ENCODE peak calls at places on chromosomes 6 and 20, in four cellular contexts. One of them, this sample, is unnamed.

GRCh38 chr20:12788936-12789335 is 219.8 kb upstream of the SPTLC3 start:
- DNase-seq in NCI-H1694: no peak
- DNase-seq in LoVo: no peak
- DNase-seq in HuH-7: no peak
- DNase-seq in this sample: no peak

GRCh38 chr6:45983041-45983440 is 32.6 kb downstream of the CLIC5 start:
- DNase-seq in NCI-H1694: no peak
- DNase-seq in LoVo: no peak
- DNase-seq in HuH-7: no peak
- DNase-seq in this sample: no peak

GRCh38 chr6:143698759-143699750 is 21.3 kb downstream of the PHACTR2 start:
- DNase-seq in NCI-H1694: no peak
- DNase-seq in LoVo: no peak
- DNase-seq in HuH-7: no peak
- DNase-seq in this sample: no peak

GRCh38 chr6:141464490-141464889 is 668.2 kb upstream of the GJE1 start:
- DNase-seq in NCI-H1694: peak
- DNase-seq in LoVo: no peak
- DNase-seq in HuH-7: no peak
- DNase-seq in this sample: peak

GRCh38 chr20:63124782-63125580 is 91.0 kb downstream of the YTHDF1 start:
- DNase-seq in NCI-H1694: no peak
- DNase-seq in LoVo: no peak
- DNase-seq in HuH-7: no peak
- DNase-seq in this sample: no peak

GRCh38 chr6:139152088-139152891 is 17.4 kb downstream of the HECA start:
- DNase-seq in NCI-H1694: no peak
- DNase-seq in LoVo: no peak
- DNase-seq in HuH-7: no peak
- DNase-seq in this sample: no peak

GRCh38 chr20:41457173-41457857 is 90.7 kb upstream of the EMILIN3 start:
- DNase-seq in NCI-H1694: no peak
- DNase-seq in LoVo: no peak
- DNase-seq in HuH-7: no peak
- DNase-seq in this sample: no peak

GRCh38 chr6:26388441-26388840 is 5.5 kb downstream of the BTN2A2 start:
- DNase-seq in NCI-H1694: no peak
- DNase-seq in LoVo: no peak
- DNase-seq in HuH-7: no peak
- DNase-seq in this sample: no peak

GRCh38 chr20:18477821-18478220 is 10.6 kb downstream of the POLR3F start:
- DNase-seq in NCI-H1694: no peak
- DNase-seq in LoVo: no peak
- DNase-seq in HuH-7: no peak
- DNase-seq in this sample: no peak

GRCh38 chr6:43733471-43734293 is 36.3 kb upstream of the VEGFA start:
- DNase-seq in NCI-H1694: no peak
- DNase-seq in LoVo: no peak
- DNase-seq in HuH-7: no peak
- DNase-seq in this sample: no peak

GRCh38 chr6:130928158-130928917 is 101.1 kb downstream of the SMLR1 start:
- DNase-seq in NCI-H1694: no peak
- DNase-seq in LoVo: no peak
- DNase-seq in HuH-7: no peak
- DNase-seq in this sample: no peak

GRCh38 chr20:51121901-51122412 is 99.0 kb upstream of the KCNG1 start:
- DNase-seq in NCI-H1694: no peak
- DNase-seq in LoVo: no peak
- DNase-seq in HuH-7: no peak
- DNase-seq in this sample: no peak

GRCh38 chr6:21511891-21512550 is 81.5 kb upstream of the SOX4 start:
- DNase-seq in NCI-H1694: no peak
- DNase-seq in LoVo: no peak
- DNase-seq in HuH-7: no peak
- DNase-seq in this sample: no peak

GRCh38 chr20:16942702-16943101 is 194.5 kb downstream of the OTOR start:
- DNase-seq in NCI-H1694: no peak
- DNase-seq in LoVo: no peak
- DNase-seq in HuH-7: peak
- DNase-seq in this sample: no peak

GRCh38 chr20:45343445-45343866 is 4.8 kb downstream of the SDC4 start:
- DNase-seq in NCI-H1694: no peak
- DNase-seq in LoVo: no peak
- DNase-seq in HuH-7: peak
- DNase-seq in this sample: peak

GRCh38 chr6:159898519-159898918 is 7.7 kb downstream of the MAS1 start:
- DNase-seq in NCI-H1694: no peak
- DNase-seq in LoVo: no peak
- DNase-seq in HuH-7: no peak
- DNase-seq in this sample: no peak

GRCh38 chr6:30752164-30752927 is 8.0 kb upstream of the IER3 start:
- DNase-seq in NCI-H1694: no peak
- DNase-seq in LoVo: peak
- DNase-seq in HuH-7: no peak
- DNase-seq in this sample: no peak

GRCh38 chr6:139187489-139187888 is 52.6 kb downstream of the HECA start:
- DNase-seq in NCI-H1694: peak
- DNase-seq in LoVo: no peak
- DNase-seq in HuH-7: no peak
- DNase-seq in this sample: no peak

GRCh38 chr6:28709478-28710349 is 184.0 kb downstream of the GPX5 start:
- DNase-seq in NCI-H1694: no peak
- DNase-seq in LoVo: no peak
- DNase-seq in HuH-7: no peak
- DNase-seq in this sample: no peak

GRCh38 chr20:34222208-34222607 is 19.0 kb upstream of the ASIP start:
- DNase-seq in NCI-H1694: no peak
- DNase-seq in LoVo: no peak
- DNase-seq in HuH-7: no peak
- DNase-seq in this sample: no peak

GRCh38 chr6:7085911-7086310 is 21.9 kb upstream of the RREB1 start:
- DNase-seq in NCI-H1694: peak
- DNase-seq in LoVo: no peak
- DNase-seq in HuH-7: no peak
- DNase-seq in this sample: peak

GRCh38 chr6:111894272-111894671 is 21.0 kb upstream of the FYN start:
- DNase-seq in NCI-H1694: no peak
- DNase-seq in LoVo: no peak
- DNase-seq in HuH-7: no peak
- DNase-seq in this sample: no peak

GRCh38 chr6:168232989-168233874 is 86.3 kb downstream of the DACT2 start:
- DNase-seq in NCI-H1694: no peak
- DNase-seq in LoVo: no peak
- DNase-seq in HuH-7: peak
- DNase-seq in this sample: no peak

GRCh38 chr6:100257661-100258395 is 206.9 kb downstream of the SIM1 start:
- DNase-seq in NCI-H1694: no peak
- DNase-seq in LoVo: peak
- DNase-seq in HuH-7: peak
- DNase-seq in this sample: no peak

GRCh38 chr6:44297063-44298038 is 15.8 kb downstream of the AARS2 start:
- DNase-seq in NCI-H1694: no peak
- DNase-seq in LoVo: peak
- DNase-seq in HuH-7: peak
- DNase-seq in this sample: peak

GRCh38 chr6:137715589-137716045 is 151.4 kb upstream of the TNFAIP3 start:
- DNase-seq in NCI-H1694: no peak
- DNase-seq in LoVo: no peak
- DNase-seq in HuH-7: no peak
- DNase-seq in this sample: peak

GRCh38 chr6:15285682-15286294 is 39.9 kb downstream of the JARID2 start:
- DNase-seq in NCI-H1694: no peak
- DNase-seq in LoVo: no peak
- DNase-seq in HuH-7: no peak
- DNase-seq in this sample: no peak

GRCh38 chr20:7090753-7091310 is 323.3 kb downstream of the BMP2 start:
- DNase-seq in NCI-H1694: no peak
- DNase-seq in LoVo: no peak
- DNase-seq in HuH-7: no peak
- DNase-seq in this sample: peak

GRCh38 chr6:32922083-32922482 is 18.7 kb downstream of the HLA-DMB start:
- DNase-seq in NCI-H1694: no peak
- DNase-seq in LoVo: no peak
- DNase-seq in HuH-7: no peak
- DNase-seq in this sample: no peak

GRCh38 chr20:62485062-62485700 is 9.4 kb upstream of the GATA5 start:
- DNase-seq in NCI-H1694: no peak
- DNase-seq in LoVo: no peak
- DNase-seq in HuH-7: no peak
- DNase-seq in this sample: peak